ENCODE peak calls at places on chromosome 5, in ten cellular contexts. One of them, this sample, is unnamed. For H3K27me3 and H3K36me3, the result is how much of the 10 kb centered on the place peaks cover.

GRCh38 chr5:1973391-1974013 is 90.8 kb upstream of the IRX4 start:
- DNase-seq in cardiac muscle cell: no peak
- DNase-seq in ascending aorta: no peak
- DNase-seq in mesenchymal stem cell: no peak
- DNase-seq in left ventricle myocardium inferior: no peak
- DNase-seq in GM12878: no peak
- DNase-seq in H7: no peak
- DNase-seq in A673: no peak
- DNase-seq in tibial artery: no peak
- DNase-seq in IMR-90: no peak
- DNase-seq in this sample: no peak

GRCh38 chr5:108515706-108516105 is 133.8 kb upstream of the FBXL17 start:
- DNase-seq in A673: no peak
- DNase-seq in cardiac muscle cell: no peak
- DNase-seq in GM12878: no peak
- DNase-seq in H7: no peak
- DNase-seq in tibial artery: no peak
- DNase-seq in ascending aorta: no peak
- DNase-seq in left ventricle myocardium inferior: no peak
- DNase-seq in IMR-90: no peak
- DNase-seq in mesenchymal stem cell: no peak
- DNase-seq in this sample: no peak

GRCh38 chr5:41414598-41414997 is 95.8 kb downstream of the PLCXD3 start:
- DNase-seq in GM12878: no peak
- DNase-seq in IMR-90: peak
- DNase-seq in tibial artery: peak
- DNase-seq in A673: no peak
- DNase-seq in left ventricle myocardium inferior: no peak
- DNase-seq in mesenchymal stem cell: peak
- DNase-seq in cardiac muscle cell: peak
- DNase-seq in H7: no peak
- DNase-seq in ascending aorta: no peak
- DNase-seq in this sample: peak

GRCh38 chr5:5544094-5544663 is 121.7 kb downstream of the ICE1 start:
- DNase-seq in left ventricle myocardium inferior: no peak
- DNase-seq in IMR-90: no peak
- DNase-seq in tibial artery: no peak
- DNase-seq in A673: no peak
- DNase-seq in GM12878: no peak
- DNase-seq in cardiac muscle cell: no peak
- DNase-seq in H7: no peak
- DNase-seq in ascending aorta: no peak
- DNase-seq in mesenchymal stem cell: no peak
- DNase-seq in this sample: no peak

GRCh38 chr5:96655506-96655905 is 6.7 kb upstream of the CAST start:
- DNase-seq in GM12878: no peak
- DNase-seq in tibial artery: no peak
- DNase-seq in H7: no peak
- DNase-seq in mesenchymal stem cell: peak
- DNase-seq in cardiac muscle cell: no peak
- DNase-seq in IMR-90: peak
- DNase-seq in A673: no peak
- DNase-seq in ascending aorta: no peak
- DNase-seq in left ventricle myocardium inferior: no peak
- DNase-seq in this sample: no peak

GRCh38 chr5:39829479-39829878 is 404.7 kb upstream of the DAB2 start:
- DNase-seq in left ventricle myocardium inferior: no peak
- DNase-seq in tibial artery: no peak
- DNase-seq in mesenchymal stem cell: no peak
- DNase-seq in GM12878: no peak
- DNase-seq in A673: peak
- DNase-seq in cardiac muscle cell: no peak
- DNase-seq in H7: no peak
- DNase-seq in IMR-90: no peak
- DNase-seq in ascending aorta: no peak
- DNase-seq in this sample: no peak

GRCh38 chr5:1003296-1003937 is 5.2 kb upstream of the NKD2 start:
- DNase-seq in IMR-90: no peak
- DNase-seq in left ventricle myocardium inferior: peak
- DNase-seq in tibial artery: peak
- DNase-seq in A673: no peak
- DNase-seq in mesenchymal stem cell: no peak
- DNase-seq in H7: peak
- DNase-seq in ascending aorta: peak
- DNase-seq in cardiac muscle cell: peak
- DNase-seq in GM12878: no peak
- DNase-seq in this sample: peak

GRCh38 chr5:138352722-138353549 is 451 bp downstream of the KDM3B start:
- DNase-seq in A673: peak
- DNase-seq in cardiac muscle cell: peak
- DNase-seq in H7: peak
- DNase-seq in mesenchymal stem cell: peak
- DNase-seq in GM12878: no peak
- DNase-seq in ascending aorta: no peak
- DNase-seq in left ventricle myocardium inferior: peak
- DNase-seq in tibial artery: peak
- DNase-seq in IMR-90: peak
- DNase-seq in this sample: no peak

GRCh38 chr5:75890546-75890945 is 173.3 kb upstream of the POC5 start:
- DNase-seq in A673: no peak
- DNase-seq in H7: no peak
- DNase-seq in left ventricle myocardium inferior: no peak
- DNase-seq in IMR-90: no peak
- DNase-seq in cardiac muscle cell: no peak
- DNase-seq in GM12878: no peak
- DNase-seq in tibial artery: no peak
- DNase-seq in mesenchymal stem cell: no peak
- DNase-seq in ascending aorta: no peak
- DNase-seq in this sample: no peak

GRCh38 chr5:24381861-24382460 is 262.8 kb downstream of the CDH10 start:
- DNase-seq in A673: no peak
- DNase-seq in GM12878: no peak
- DNase-seq in cardiac muscle cell: no peak
- DNase-seq in left ventricle myocardium inferior: no peak
- DNase-seq in IMR-90: no peak
- DNase-seq in H7: no peak
- DNase-seq in ascending aorta: no peak
- DNase-seq in mesenchymal stem cell: peak
- DNase-seq in tibial artery: no peak
- DNase-seq in this sample: peak

GRCh38 chr5:77339491-77339890 is 129.0 kb downstream of the PDE8B start:
- DNase-seq in mesenchymal stem cell: no peak
- DNase-seq in left ventricle myocardium inferior: no peak
- DNase-seq in tibial artery: no peak
- DNase-seq in GM12878: no peak
- DNase-seq in IMR-90: no peak
- DNase-seq in ascending aorta: no peak
- DNase-seq in cardiac muscle cell: no peak
- DNase-seq in A673: no peak
- DNase-seq in H7: no peak
- DNase-seq in this sample: no peak

GRCh38 chr5:155128786-155129512 is 115.4 kb downstream of the KIF4B start:
- DNase-seq in H7: no peak
- DNase-seq in IMR-90: no peak
- DNase-seq in left ventricle myocardium inferior: no peak
- DNase-seq in A673: no peak
- DNase-seq in mesenchymal stem cell: no peak
- DNase-seq in cardiac muscle cell: no peak
- DNase-seq in ascending aorta: no peak
- DNase-seq in tibial artery: no peak
- DNase-seq in GM12878: no peak
- DNase-seq in this sample: no peak

GRCh38 chr5:1958211-1959010 is 75.7 kb upstream of the IRX4 start:
- DNase-seq in IMR-90: no peak
- DNase-seq in tibial artery: no peak
- DNase-seq in GM12878: no peak
- DNase-seq in H7: no peak
- DNase-seq in A673: no peak
- DNase-seq in ascending aorta: no peak
- DNase-seq in cardiac muscle cell: no peak
- DNase-seq in mesenchymal stem cell: no peak
- DNase-seq in left ventricle myocardium inferior: no peak
- DNase-seq in this sample: no peak

GRCh38 chr5:3605298-3606010 is 9.8 kb downstream of the IRX1 start:
- DNase-seq in GM12878: no peak
- DNase-seq in A673: no peak
- DNase-seq in cardiac muscle cell: no peak
- DNase-seq in H7: peak
- DNase-seq in ascending aorta: no peak
- DNase-seq in IMR-90: no peak
- DNase-seq in tibial artery: no peak
- DNase-seq in left ventricle myocardium inferior: no peak
- DNase-seq in mesenchymal stem cell: no peak
- DNase-seq in this sample: no peak

DNA sequence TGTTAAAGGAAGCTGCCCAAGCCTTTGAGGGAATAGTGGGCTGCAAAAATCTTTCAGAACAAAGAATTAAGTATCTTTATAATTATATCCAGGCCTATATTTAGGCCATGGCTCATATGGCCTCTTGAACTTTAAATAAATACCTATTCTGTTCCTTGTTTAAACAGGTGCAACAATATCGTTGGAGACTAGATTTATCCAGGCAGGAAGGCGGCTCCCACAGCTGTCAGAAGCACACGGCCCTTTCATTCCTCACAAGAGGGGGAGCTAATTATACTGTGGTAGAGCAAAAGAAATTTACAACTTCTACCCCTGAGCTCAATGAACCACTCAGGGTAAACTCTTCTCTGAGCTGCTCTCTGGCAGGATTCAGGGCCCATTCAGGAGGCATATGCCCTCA is 31.3 kb downstream of the TMEM174 start:
- DNase-seq in ascending aorta: no peak
- DNase-seq in left ventricle myocardium inferior: no peak
- DNase-seq in tibial artery: no peak
- DNase-seq in H7: no peak
- DNase-seq in GM12878: no peak
- DNase-seq in IMR-90: no peak
- DNase-seq in cardiac muscle cell: no peak
- DNase-seq in mesenchymal stem cell: no peak
- DNase-seq in A673: no peak
- DNase-seq in this sample: no peak
- H3K27me3 ChIP-seq in ascending aorta: under half
- H3K27me3 ChIP-seq in left ventricle myocardium inferior: half or more
- H3K27me3 ChIP-seq in tibial artery: under half
- H3K27me3 ChIP-seq in H7: under half
- H3K27me3 ChIP-seq in GM12878: under half
- H3K27me3 ChIP-seq in IMR-90: under half
- H3K27me3 ChIP-seq in cardiac muscle cell: under half
- H3K27me3 ChIP-seq in mesenchymal stem cell: under half
- H3K27me3 ChIP-seq in A673: under half
- H3K27me3 ChIP-seq in this sample: under half

GRCh38 chr5:173163219-173163618 is 18.9 kb downstream of the BNIP1 start:
- DNase-seq in cardiac muscle cell: peak
- DNase-seq in H7: peak
- DNase-seq in ascending aorta: no peak
- DNase-seq in mesenchymal stem cell: no peak
- DNase-seq in GM12878: no peak
- DNase-seq in tibial artery: no peak
- DNase-seq in A673: no peak
- DNase-seq in left ventricle myocardium inferior: peak
- DNase-seq in IMR-90: peak
- DNase-seq in this sample: no peak

GRCh38 chr5:173165193-173165988 is 21.1 kb downstream of the BNIP1 start:
- DNase-seq in ascending aorta: no peak
- DNase-seq in mesenchymal stem cell: no peak
- DNase-seq in cardiac muscle cell: no peak
- DNase-seq in left ventricle myocardium inferior: peak
- DNase-seq in IMR-90: no peak
- DNase-seq in A673: no peak
- DNase-seq in H7: no peak
- DNase-seq in GM12878: no peak
- DNase-seq in tibial artery: no peak
- DNase-seq in this sample: no peak

GRCh38 chr5:173158366-173158765 is 14.0 kb downstream of the BNIP1 start:
- DNase-seq in tibial artery: no peak
- DNase-seq in left ventricle myocardium inferior: no peak
- DNase-seq in A673: no peak
- DNase-seq in cardiac muscle cell: no peak
- DNase-seq in ascending aorta: no peak
- DNase-seq in GM12878: no peak
- DNase-seq in H7: no peak
- DNase-seq in mesenchymal stem cell: no peak
- DNase-seq in IMR-90: no peak
- DNase-seq in this sample: no peak

GRCh38 chr5:173159256-173159655 is 14.9 kb downstream of the BNIP1 start:
- DNase-seq in IMR-90: no peak
- DNase-seq in GM12878: no peak
- DNase-seq in cardiac muscle cell: no peak
- DNase-seq in H7: no peak
- DNase-seq in left ventricle myocardium inferior: no peak
- DNase-seq in mesenchymal stem cell: no peak
- DNase-seq in ascending aorta: no peak
- DNase-seq in tibial artery: no peak
- DNase-seq in A673: no peak
- DNase-seq in this sample: no peak

GRCh38 chr5:173161148-173161547 is 16.8 kb downstream of the BNIP1 start:
- DNase-seq in cardiac muscle cell: no peak
- DNase-seq in ascending aorta: no peak
- DNase-seq in left ventricle myocardium inferior: no peak
- DNase-seq in mesenchymal stem cell: no peak
- DNase-seq in IMR-90: no peak
- DNase-seq in tibial artery: no peak
- DNase-seq in GM12878: no peak
- DNase-seq in H7: no peak
- DNase-seq in A673: no peak
- DNase-seq in this sample: no peak
- H3K36me3 ChIP-seq in cardiac muscle cell: under half
- H3K36me3 ChIP-seq in ascending aorta: under half
- H3K36me3 ChIP-seq in left ventricle myocardium inferior: half or more
- H3K36me3 ChIP-seq in mesenchymal stem cell: half or more
- H3K36me3 ChIP-seq in IMR-90: under half
- H3K36me3 ChIP-seq in tibial artery: half or more
- H3K36me3 ChIP-seq in GM12878: under half
- H3K36me3 ChIP-seq in H7: under half
- H3K36me3 ChIP-seq in A673: under half
- H3K36me3 ChIP-seq in this sample: under half

GRCh38 chr5:74763504-74763903 is 3.4 kb downstream of the GFM2 start:
- DNase-seq in tibial artery: no peak
- DNase-seq in H7: no peak
- DNase-seq in cardiac muscle cell: no peak
- DNase-seq in mesenchymal stem cell: peak
- DNase-seq in GM12878: no peak
- DNase-seq in A673: no peak
- DNase-seq in left ventricle myocardium inferior: no peak
- DNase-seq in ascending aorta: no peak
- DNase-seq in IMR-90: peak
- DNase-seq in this sample: no peak
- H3K4me3 ChIP-seq in tibial artery: no peak
- H3K4me3 ChIP-seq in H7: no peak
- H3K4me3 ChIP-seq in cardiac muscle cell: no peak
- H3K4me3 ChIP-seq in mesenchymal stem cell: no peak
- H3K4me3 ChIP-seq in GM12878: no peak
- H3K4me3 ChIP-seq in A673: no peak
- H3K4me3 ChIP-seq in left ventricle myocardium inferior: no peak
- H3K4me3 ChIP-seq in ascending aorta: no peak
- H3K4me3 ChIP-seq in IMR-90: no peak
- H3K4me3 ChIP-seq in this sample: no peak

DNA sequence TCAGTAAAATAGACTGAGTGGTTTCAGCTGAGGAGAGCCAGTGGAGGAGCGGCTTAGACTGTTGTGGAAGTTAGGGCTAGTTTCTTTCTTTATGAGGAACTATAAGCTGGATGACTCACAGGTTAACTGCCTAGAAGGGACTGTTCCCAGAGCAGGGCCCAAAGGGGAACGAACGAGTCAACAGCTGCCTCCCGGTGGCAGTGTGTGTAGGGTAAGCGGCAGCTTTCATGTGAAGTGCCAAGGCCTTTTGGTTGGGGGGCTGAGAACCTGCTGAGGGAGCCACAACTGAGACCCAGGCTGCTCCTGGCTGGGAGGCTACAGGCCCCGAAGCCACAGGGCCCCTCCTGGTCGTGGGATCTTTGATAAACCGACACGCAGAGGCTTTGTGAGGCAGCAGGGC is 7.0 kb downstream of the SQSTM1 start:
- DNase-seq in GM12878: no peak
- DNase-seq in cardiac muscle cell: no peak
- DNase-seq in tibial artery: no peak
- DNase-seq in mesenchymal stem cell: peak
- DNase-seq in ascending aorta: no peak
- DNase-seq in IMR-90: peak
- DNase-seq in A673: peak
- DNase-seq in H7: peak
- DNase-seq in left ventricle myocardium inferior: no peak
- DNase-seq in this sample: no peak
- H3K27me3 ChIP-seq in GM12878: under half
- H3K27me3 ChIP-seq in cardiac muscle cell: under half
- H3K27me3 ChIP-seq in tibial artery: under half
- H3K27me3 ChIP-seq in mesenchymal stem cell: under half
- H3K27me3 ChIP-seq in ascending aorta: under half
- H3K27me3 ChIP-seq in IMR-90: under half
- H3K27me3 ChIP-seq in A673: under half
- H3K27me3 ChIP-seq in H7: under half
- H3K27me3 ChIP-seq in left ventricle myocardium inferior: under half
- H3K27me3 ChIP-seq in this sample: under half